ENCODE peak calls at places on chromosomes 6 and 20, in nine cellular contexts. M is fibroblast of mammary gland, X is NCI-H1105 treated with DMSO at 0.1 percent for 48 hours, W is GOT3, H is ovary, Z is iris pigment epithelial cell, U is NCI-H1092, K is K562, O is GM12892. C is an unnamed sample.

GRCh38 chr20:33372993-33373441 is 28.3 kb downstream of the CDK5RAP1 start:
- DNase-seq in M (peak), X (no peak), W (no peak), H (no peak), Z (peak), U (no peak), K (no peak), O (no peak), C (no peak)

GRCh38 chr6:35056952-35057351 is 84.2 kb downstream of the TCP11 start:
- DNase-seq in M (no peak), X (no peak), W (no peak), H (no peak), Z (no peak), U (no peak), K (no peak), O (no peak), C (no peak)

GRCh38 chr6:14671261-14671681 is 553.7 kb downstream of the CD83 start:
- DNase-seq in M (peak), X (no peak), W (peak), H (peak), Z (peak), U (no peak), K (no peak), O (no peak), C (peak)

GRCh38 chr6:157597461-157598312 is 216.7 kb downstream of the ZDHHC14 start:
- DNase-seq in M (peak), X (peak), W (no peak), H (no peak), Z (no peak), U (no peak), K (peak), O (no peak), C (peak)

GRCh38 chr20:44448753-44449546 is 26.7 kb upstream of the TTPAL start:
- DNase-seq in M (peak), X (no peak), W (no peak), H (no peak), Z (peak), U (no peak), K (peak), O (peak), C (no peak)

GRCh38 chr20:37590938-37591490 is 63.3 kb upstream of the BLCAP start:
- DNase-seq in M (no peak), X (no peak), W (no peak), H (no peak), Z (no peak), U (no peak), K (no peak), O (no peak), C (no peak)

GRCh38 chr20:47956261-47956995 is 171.1 kb upstream of the SULF2 start:
- DNase-seq in M (peak), X (no peak), W (no peak), H (no peak), Z (peak), U (no peak), K (no peak), O (no peak), C (peak)

GRCh38 chr20:56829788-56830385 is 200.8 kb downstream of the TFAP2C start:
- DNase-seq in M (no peak), X (no peak), W (no peak), H (no peak), Z (no peak), U (no peak), K (no peak), O (no peak), C (no peak)

GRCh38 chr20:7792131-7792869 is 148.0 kb downstream of the HAO1 start:
- DNase-seq in M (peak), X (no peak), W (no peak), H (no peak), Z (peak), U (no peak), K (no peak), O (no peak), C (no peak)

C was measured in uterus.